ENCODE peak calls at places on chromosome 10, in ten cellular contexts. One of them, this sample, is unnamed.

GRCh38 chr10:129417164-129417563 is 49.9 kb upstream of the MGMT start:
- DNase-seq in NCI-H460: no peak
- DNase-seq in pons: no peak
- DNase-seq in GM19239: no peak
- DNase-seq in NCI-H2029: no peak
- DNase-seq in EL: peak
- DNase-seq in NCI-H1694 treated with DMSO at 0.1 percent for 48 hours: no peak
- DNase-seq in CD4-positive, CD25-positive, alpha-beta regulatory T cell: no peak
- DNase-seq in HEK293T: no peak
- DNase-seq in T-helper 2 cell: no peak
- DNase-seq in this sample: no peak

GRCh38 chr10:84511106-84511505 is 182.7 kb downstream of the CCSER2 start:
- DNase-seq in NCI-H460: no peak
- DNase-seq in pons: no peak
- DNase-seq in GM19239: no peak
- DNase-seq in NCI-H2029: no peak
- DNase-seq in EL: no peak
- DNase-seq in NCI-H1694 treated with DMSO at 0.1 percent for 48 hours: no peak
- DNase-seq in CD4-positive, CD25-positive, alpha-beta regulatory T cell: no peak
- DNase-seq in HEK293T: no peak
- DNase-seq in T-helper 2 cell: no peak
- DNase-seq in this sample: no peak

GRCh38 chr10:89118091-89118490 is 89.0 kb downstream of the CH25H start:
- DNase-seq in NCI-H460: no peak
- DNase-seq in pons: no peak
- DNase-seq in GM19239: no peak
- DNase-seq in NCI-H2029: no peak
- DNase-seq in EL: peak
- DNase-seq in NCI-H1694 treated with DMSO at 0.1 percent for 48 hours: no peak
- DNase-seq in CD4-positive, CD25-positive, alpha-beta regulatory T cell: no peak
- DNase-seq in HEK293T: no peak
- DNase-seq in T-helper 2 cell: no peak
- DNase-seq in this sample: peak

GRCh38 chr10:132518572-132519381 is 18.8 kb upstream of the INPP5A start:
- DNase-seq in NCI-H460: no peak
- DNase-seq in pons: no peak
- DNase-seq in GM19239: no peak
- DNase-seq in NCI-H2029: peak
- DNase-seq in EL: no peak
- DNase-seq in NCI-H1694 treated with DMSO at 0.1 percent for 48 hours: no peak
- DNase-seq in CD4-positive, CD25-positive, alpha-beta regulatory T cell: no peak
- DNase-seq in HEK293T: peak
- DNase-seq in T-helper 2 cell: no peak
- DNase-seq in this sample: no peak

GRCh38 chr10:72241853-72242252 is 25.8 kb upstream of the ASCC1 start:
- DNase-seq in NCI-H460: no peak
- DNase-seq in pons: no peak
- DNase-seq in GM19239: no peak
- DNase-seq in NCI-H2029: no peak
- DNase-seq in EL: no peak
- DNase-seq in NCI-H1694 treated with DMSO at 0.1 percent for 48 hours: no peak
- DNase-seq in CD4-positive, CD25-positive, alpha-beta regulatory T cell: no peak
- DNase-seq in HEK293T: no peak
- DNase-seq in T-helper 2 cell: no peak
- DNase-seq in this sample: no peak

GRCh38 chr10:78382776-78383175 is 349.1 kb downstream of the RPS24 start:
- DNase-seq in NCI-H460: no peak
- DNase-seq in pons: peak
- DNase-seq in GM19239: no peak
- DNase-seq in NCI-H2029: no peak
- DNase-seq in EL: no peak
- DNase-seq in NCI-H1694 treated with DMSO at 0.1 percent for 48 hours: no peak
- DNase-seq in CD4-positive, CD25-positive, alpha-beta regulatory T cell: no peak
- DNase-seq in HEK293T: no peak
- DNase-seq in T-helper 2 cell: no peak
- DNase-seq in this sample: no peak

GRCh38 chr10:16995867-16996529 is 133.6 kb downstream of the CUBN start:
- DNase-seq in NCI-H460: peak
- DNase-seq in pons: no peak
- DNase-seq in GM19239: no peak
- DNase-seq in NCI-H2029: no peak
- DNase-seq in EL: peak
- DNase-seq in NCI-H1694 treated with DMSO at 0.1 percent for 48 hours: no peak
- DNase-seq in CD4-positive, CD25-positive, alpha-beta regulatory T cell: no peak
- DNase-seq in HEK293T: no peak
- DNase-seq in T-helper 2 cell: no peak
- DNase-seq in this sample: no peak

GRCh38 chr10:81817611-81818160 is 57.3 kb upstream of the NRG3 start:
- DNase-seq in NCI-H460: no peak
- DNase-seq in pons: no peak
- DNase-seq in GM19239: no peak
- DNase-seq in NCI-H2029: no peak
- DNase-seq in EL: no peak
- DNase-seq in NCI-H1694 treated with DMSO at 0.1 percent for 48 hours: no peak
- DNase-seq in CD4-positive, CD25-positive, alpha-beta regulatory T cell: no peak
- DNase-seq in HEK293T: no peak
- DNase-seq in T-helper 2 cell: no peak
- DNase-seq in this sample: no peak

GRCh38 chr10:12482586-12482985 is 133.2 kb downstream of the CAMK1D start:
- DNase-seq in NCI-H460: no peak
- DNase-seq in pons: no peak
- DNase-seq in GM19239: no peak
- DNase-seq in NCI-H2029: no peak
- DNase-seq in EL: no peak
- DNase-seq in NCI-H1694 treated with DMSO at 0.1 percent for 48 hours: no peak
- DNase-seq in CD4-positive, CD25-positive, alpha-beta regulatory T cell: no peak
- DNase-seq in HEK293T: no peak
- DNase-seq in T-helper 2 cell: no peak
- DNase-seq in this sample: no peak

GRCh38 chr10:10500941-10501340 is 516.7 kb upstream of the CELF2 start:
- DNase-seq in NCI-H460: no peak
- DNase-seq in pons: no peak
- DNase-seq in GM19239: no peak
- DNase-seq in NCI-H2029: no peak
- DNase-seq in EL: peak
- DNase-seq in NCI-H1694 treated with DMSO at 0.1 percent for 48 hours: no peak
- DNase-seq in CD4-positive, CD25-positive, alpha-beta regulatory T cell: no peak
- DNase-seq in HEK293T: no peak
- DNase-seq in T-helper 2 cell: no peak
- DNase-seq in this sample: no peak

GRCh38 chr10:62980697-62981495 is 152.2 kb upstream of the NRBF2 start:
- DNase-seq in NCI-H460: no peak
- DNase-seq in pons: no peak
- DNase-seq in GM19239: no peak
- DNase-seq in NCI-H2029: no peak
- DNase-seq in EL: no peak
- DNase-seq in NCI-H1694 treated with DMSO at 0.1 percent for 48 hours: no peak
- DNase-seq in CD4-positive, CD25-positive, alpha-beta regulatory T cell: no peak
- DNase-seq in HEK293T: no peak
- DNase-seq in T-helper 2 cell: no peak
- DNase-seq in this sample: no peak

GRCh38 chr10:23693398-23693797 is 254.5 kb downstream of the OTUD1 start:
- DNase-seq in NCI-H460: no peak
- DNase-seq in pons: no peak
- DNase-seq in GM19239: no peak
- DNase-seq in NCI-H2029: no peak
- DNase-seq in EL: no peak
- DNase-seq in NCI-H1694 treated with DMSO at 0.1 percent for 48 hours: no peak
- DNase-seq in CD4-positive, CD25-positive, alpha-beta regulatory T cell: no peak
- DNase-seq in HEK293T: peak
- DNase-seq in T-helper 2 cell: no peak
- DNase-seq in this sample: no peak

GRCh38 chr10:132938472-132939329 is 3.7 kb downstream of the CFAP46 start:
- DNase-seq in NCI-H460: no peak
- DNase-seq in pons: no peak
- DNase-seq in GM19239: no peak
- DNase-seq in NCI-H2029: no peak
- DNase-seq in EL: no peak
- DNase-seq in NCI-H1694 treated with DMSO at 0.1 percent for 48 hours: no peak
- DNase-seq in CD4-positive, CD25-positive, alpha-beta regulatory T cell: no peak
- DNase-seq in HEK293T: peak
- DNase-seq in T-helper 2 cell: no peak
- DNase-seq in this sample: no peak